ENCODE peak calls at places on chromosomes 11 and 22, in ten cellular contexts. M is sciatic nerve; V is occipital lobe; A is pulmonary artery endothelial cell; B is cardiac fibroblast; K is H4; Z is stimulated activated CD8-positive, alpha-beta memory T cell treated with anti-CD3 and anti-CD28 coated beads, Interleukin-15, amount 100 ng/mL, for 4 hours; L is activated naive CD4-positive, alpha-beta T cell treated with anti-CD3 and anti-CD28 coated beads, Interleukin-2, amount 50 U/mL, for 16 hours; R is GF-D8; P is amniotic stem cell. D is an unnamed sample.

GRCh38 chr22:43570531-43571144 is 158.8 kb downstream of the MPPED1 start:
- DNase-seq in M (no peak), V (no peak), A (no peak), B (no peak), K (no peak), Z (no peak), L (no peak), R (no peak), P (no peak), D (no peak)

GRCh38 chr22:27105142-27106025 is 448.0 kb downstream of the MIAT start:
- DNase-seq in M (peak; percentile 71), V (peak; percentile 44), A (no peak), B (peak; percentile 94), K (no peak), Z (no peak), L (no peak), R (no peak), P (peak; percentile 83), D (peak; percentile 97)

GRCh38 chr11:74776546-74776945 is 27.9 kb downstream of the RNF169 start:
- DNase-seq in M (no peak), V (no peak), A (no peak), B (no peak), K (no peak), Z (no peak), L (no peak), R (no peak), P (no peak), D (no peak)

GRCh38 chr11:68010058-68011041 is at the start of gene ALDH3B1:
- DNase-seq in M (peak; percentile 94), V (peak; percentile 60), A (no peak), B (peak; percentile 93), K (peak; percentile 91), Z (no peak), L (no peak), R (peak; percentile 94), P (peak; percentile 70), D (peak; percentile 80)

GRCh38 chr11:65114538-65115171 is 2.8 kb downstream of the ZNHIT2 start:
- DNase-seq in M (no peak), V (no peak), A (no peak), B (no peak), K (no peak), Z (no peak), L (no peak), R (no peak), P (no peak), D (no peak)

GRCh38 chr22:44182591-44183588 is 2.2 kb downstream of the PARVG start:
- DNase-seq in M (no peak), V (no peak), A (no peak), B (no peak), K (no peak), Z (no peak), L (peak; percentile 28), R (peak; percentile 85), P (no peak), D (no peak)

GRCh38 chr11:76629133-76629852 is 41.3 kb downstream of the LRRC32 start:
- DNase-seq in M (no peak), V (no peak), A (peak; percentile 93), B (peak; percentile 97), K (no peak), Z (no peak), L (no peak), R (peak; percentile 84), P (no peak), D (peak; percentile 95)

GRCh38 chr11:77064648-77065217 is 2.0 kb upstream of the CAPN5 start:
- DNase-seq in M (no peak), V (no peak), A (no peak), B (no peak), K (no peak), Z (no peak), L (no peak), R (no peak), P (no peak), D (no peak)

GRCh38 chr11:121625784-121626506 is 173.2 kb upstream of the SORL1-AS1 start:
- DNase-seq in M (no peak), V (no peak), A (no peak), B (peak; percentile 12), K (no peak), Z (no peak), L (no peak), R (no peak), P (no peak), D (peak; percentile 42)

GRCh38 chr11:76119032-76119431 is 87.3 kb downstream of the WNT11 start:
- DNase-seq in M (no peak), V (no peak), A (no peak), B (no peak), K (no peak), Z (no peak), L (no peak), R (no peak), P (no peak), D (no peak)

GRCh38 chr11:59776210-59777066 is 21.3 kb downstream of the STX3 start:
- DNase-seq in M (no peak), V (no peak), A (peak; percentile 63), B (peak; percentile 78), K (peak; percentile 54), Z (no peak), L (no peak), R (no peak), P (no peak), D (peak; percentile 89)

GRCh38 chr11:88538088-88538487 is 200.6 kb upstream of the CTSC start:
- DNase-seq in M (no peak), V (no peak), A (no peak), B (peak; percentile 82), K (no peak), Z (no peak), L (no peak), R (no peak), P (no peak), D (peak; percentile 67)

GRCh38 chr22:46501701-46502100 is 35.7 kb downstream of the CELSR1 start:
- DNase-seq in M (no peak), V (no peak), A (peak; percentile 15), B (peak; percentile 81), K (peak; percentile 58), Z (no peak), L (no peak), R (no peak), P (peak; percentile 65), D (peak; percentile 68)

GRCh38 chr11:64742940-64743590 is 877 bp downstream of the RASGRP2 start:
- DNase-seq in M (peak; percentile 84), V (peak; percentile 25), A (no peak), B (peak; percentile 31), K (no peak), Z (peak; percentile 31), L (peak; percentile 77), R (peak; percentile 82), P (no peak), D (peak; percentile 30)

GRCh38 chr11:117281159-117281558 is 10.0 kb upstream of the BACE1-AS start:
- DNase-seq in M (no peak), V (no peak), A (peak; percentile 84), B (peak; percentile 96), K (peak; percentile 85), Z (no peak), L (no peak), R (no peak), P (peak; percentile 52), D (peak; percentile 88)

GRCh38 chr11:67105964-67106363 is 13.1 kb upstream of the KDM2A start:
- DNase-seq in M (no peak), V (no peak), A (no peak), B (no peak), K (no peak), Z (no peak), L (no peak), R (no peak), P (no peak), D (no peak)

GRCh38 chr11:9137293-9138132 is 46.1 kb upstream of the SCUBE2 start:
- DNase-seq in M (peak; percentile 84), V (peak; percentile 56), A (no peak), B (peak; percentile 76), K (peak; percentile 70), Z (peak; percentile 32), L (peak; percentile 71), R (peak; percentile 3), P (no peak), D (peak; percentile 71)

GRCh38 chr11:76763573-76764348 is 19.4 kb upstream of the TSKU start:
- DNase-seq in M (no peak), V (no peak), A (peak; percentile 75), B (peak; percentile 87), K (no peak), Z (no peak), L (no peak), R (no peak), P (peak; percentile 67), D (peak; percentile 90)

GRCh38 chr11:76752321-76753175 is 30.6 kb upstream of the TSKU start:
- DNase-seq in M (peak; percentile 91), V (no peak), A (no peak), B (peak; percentile 82), K (peak; percentile 77), Z (no peak), L (no peak), R (no peak), P (no peak), D (peak; percentile 72)

GRCh38 chr22:27987557-27987956 is 68.5 kb upstream of the PITPNB start:
- DNase-seq in M (no peak), V (no peak), A (no peak), B (peak; percentile 45), K (peak; percentile 68), Z (no peak), L (no peak), R (no peak), P (peak; percentile 39), D (peak; percentile 87)

GRCh38 chr11:73950869-73951710 is at the start of gene DNAJB13:
- DNase-seq in M (no peak), V (no peak), A (no peak), B (peak; percentile 61), K (peak; percentile 41), Z (no peak), L (no peak), R (no peak), P (no peak), D (peak; percentile 59)

GRCh38 chr11:73426184-73426845 is 50.1 kb downstream of the RELT start:
- DNase-seq in M (no peak), V (no peak), A (no peak), B (no peak), K (no peak), Z (no peak), L (no peak), R (no peak), P (no peak), D (no peak)

GRCh38 chr22:38346506-38346905 is 29.3 kb upstream of the CSNK1E start:
- DNase-seq in M (peak; percentile 43), V (no peak), A (no peak), B (no peak), K (no peak), Z (no peak), L (no peak), R (no peak), P (no peak), D (no peak)

GRCh38 chr11:67437082-67437821 is at the start of gene PTPRCAP:
- DNase-seq in M (no peak), V (no peak), A (no peak), B (no peak), K (no peak), Z (peak; percentile 57), L (peak; percentile 64), R (peak; percentile 56), P (no peak), D (no peak)

GRCh38 chr11:116580828-116581227 is 192.0 kb downstream of the BUD13 start:
- DNase-seq in M (no peak), V (no peak), A (no peak), B (no peak), K (no peak), Z (no peak), L (no peak), R (no peak), P (no peak), D (no peak)

GRCh38 chr11:18172686-18173085 is at the start of gene MRGPRX4:
- DNase-seq in M (no peak), V (no peak), A (no peak), B (no peak), K (no peak), Z (no peak), L (no peak), R (no peak), P (no peak), D (no peak)

GRCh38 chr11:504053-504993 is 2.7 kb downstream of the RNH1 start:
- DNase-seq in M (peak; percentile 76), V (no peak), A (no peak), B (peak; percentile 68), K (no peak), Z (no peak), L (no peak), R (peak; percentile 32), P (no peak), D (peak; percentile 72)

GRCh38 chr11:14520902-14521151 is 641 bp upstream of the PSMA1 start:
- DNase-seq in M (no peak), V (no peak), A (no peak), B (no peak), K (no peak), Z (no peak), L (no peak), R (no peak), P (no peak), D (no peak)

D was measured in iris pigment epithelial cell.